ENCODE peak calls at places on chromosomes 13 and 19, in eight cellular contexts. One of them, this sample, is unnamed.
A peak's percentile ranks its signal among the peaks of the same experiment; 100 is the strongest.

GRCh38 chr13:110397445-110397844 is 90.4 kb downstream of the COL4A2 start:
- DNase-seq in mammary epithelial cell: peak; percentile 67
- DNase-seq in Peyer's patch: no peak
- DNase-seq in NCI-H460: no peak
- DNase-seq in activated T-helper 2 cell treated with anti-CD3 and anti-CD28 coated beads, Interferon-gamma antibody, Interleukin-2, Interleukin-4, amounts not matched to agents 10 μg/mL and 5 μg/mL and 100 μg/mL, durations not matched to agents 14 hours and 24 hours and 36 hours: no peak
- DNase-seq in spleen: no peak
- DNase-seq in EL: peak; percentile 62
- DNase-seq in astrocyte of the spinal cord: no peak
- DNase-seq in this sample: no peak

GRCh38 chr13:74093691-74094090 is 40.5 kb downstream of the KLF12 start:
- DNase-seq in EL: no peak
- DNase-seq in NCI-H460: no peak
- DNase-seq in spleen: no peak
- DNase-seq in activated T-helper 2 cell treated with anti-CD3 and anti-CD28 coated beads, Interferon-gamma antibody, Interleukin-2, Interleukin-4, amounts not matched to agents 10 μg/mL and 5 μg/mL and 100 μg/mL, durations not matched to agents 14 hours and 24 hours and 36 hours: no peak
- DNase-seq in astrocyte of the spinal cord: no peak
- DNase-seq in mammary epithelial cell: no peak
- DNase-seq in Peyer's patch: no peak
- DNase-seq in this sample: no peak

GRCh38 chr13:28320884-28321574 is 173.9 kb downstream of the FLT1 start:
- DNase-seq in NCI-H460: no peak
- DNase-seq in spleen: no peak
- DNase-seq in Peyer's patch: no peak
- DNase-seq in EL: no peak
- DNase-seq in astrocyte of the spinal cord: no peak
- DNase-seq in activated T-helper 2 cell treated with anti-CD3 and anti-CD28 coated beads, Interferon-gamma antibody, Interleukin-2, Interleukin-4, amounts not matched to agents 10 μg/mL and 5 μg/mL and 100 μg/mL, durations not matched to agents 14 hours and 24 hours and 36 hours: no peak
- DNase-seq in mammary epithelial cell: no peak
- DNase-seq in this sample: no peak

GRCh38 chr19:1241417-1242095 is at the start of gene ATP5F1D:
- DNase-seq in activated T-helper 2 cell treated with anti-CD3 and anti-CD28 coated beads, Interferon-gamma antibody, Interleukin-2, Interleukin-4, amounts not matched to agents 10 μg/mL and 5 μg/mL and 100 μg/mL, durations not matched to agents 14 hours and 24 hours and 36 hours: peak; percentile 92
- DNase-seq in mammary epithelial cell: peak; percentile 91
- DNase-seq in EL: peak; percentile 95
- DNase-seq in spleen: peak; percentile 98
- DNase-seq in NCI-H460: peak; percentile 84
- DNase-seq in astrocyte of the spinal cord: peak; percentile 94
- DNase-seq in Peyer's patch: peak; percentile 97
- DNase-seq in this sample: no peak

GRCh38 chr13:28568286-28568685 is 73.4 kb upstream of the FLT1 start:
- DNase-seq in EL: peak; percentile 25
- DNase-seq in NCI-H460: no peak
- DNase-seq in activated T-helper 2 cell treated with anti-CD3 and anti-CD28 coated beads, Interferon-gamma antibody, Interleukin-2, Interleukin-4, amounts not matched to agents 10 μg/mL and 5 μg/mL and 100 μg/mL, durations not matched to agents 14 hours and 24 hours and 36 hours: no peak
- DNase-seq in mammary epithelial cell: no peak
- DNase-seq in spleen: no peak
- DNase-seq in Peyer's patch: peak; percentile 70
- DNase-seq in astrocyte of the spinal cord: no peak
- DNase-seq in this sample: no peak

GRCh38 chr13:25744176-25744575 is 307.6 kb downstream of the SHISA2 start:
- DNase-seq in mammary epithelial cell: no peak
- DNase-seq in EL: peak; percentile 22
- DNase-seq in Peyer's patch: no peak
- DNase-seq in activated T-helper 2 cell treated with anti-CD3 and anti-CD28 coated beads, Interferon-gamma antibody, Interleukin-2, Interleukin-4, amounts not matched to agents 10 μg/mL and 5 μg/mL and 100 μg/mL, durations not matched to agents 14 hours and 24 hours and 36 hours: no peak
- DNase-seq in spleen: no peak
- DNase-seq in NCI-H460: no peak
- DNase-seq in astrocyte of the spinal cord: no peak
- DNase-seq in this sample: no peak

GRCh38 chr13:30156826-30157615 is 150.3 kb downstream of the KATNAL1 start:
- DNase-seq in NCI-H460: no peak
- DNase-seq in activated T-helper 2 cell treated with anti-CD3 and anti-CD28 coated beads, Interferon-gamma antibody, Interleukin-2, Interleukin-4, amounts not matched to agents 10 μg/mL and 5 μg/mL and 100 μg/mL, durations not matched to agents 14 hours and 24 hours and 36 hours: no peak
- DNase-seq in Peyer's patch: peak; percentile 37
- DNase-seq in spleen: peak; percentile 73
- DNase-seq in astrocyte of the spinal cord: no peak
- DNase-seq in EL: no peak
- DNase-seq in mammary epithelial cell: no peak
- DNase-seq in this sample: no peak

GRCh38 chr19:39563408-39563807 is 23.4 kb upstream of the EID2 start:
- DNase-seq in astrocyte of the spinal cord: no peak
- DNase-seq in NCI-H460: no peak
- DNase-seq in activated T-helper 2 cell treated with anti-CD3 and anti-CD28 coated beads, Interferon-gamma antibody, Interleukin-2, Interleukin-4, amounts not matched to agents 10 μg/mL and 5 μg/mL and 100 μg/mL, durations not matched to agents 14 hours and 24 hours and 36 hours: no peak
- DNase-seq in EL: peak; percentile 39
- DNase-seq in mammary epithelial cell: peak; percentile 64
- DNase-seq in spleen: no peak
- DNase-seq in Peyer's patch: no peak
- DNase-seq in this sample: peak; percentile 12

GRCh38 chr13:34863360-34864135 is 78.5 kb upstream of the NBEA start:
- DNase-seq in EL: peak; percentile 92
- DNase-seq in astrocyte of the spinal cord: peak; percentile 69
- DNase-seq in spleen: no peak
- DNase-seq in Peyer's patch: peak; percentile 48
- DNase-seq in mammary epithelial cell: peak; percentile 88
- DNase-seq in activated T-helper 2 cell treated with anti-CD3 and anti-CD28 coated beads, Interferon-gamma antibody, Interleukin-2, Interleukin-4, amounts not matched to agents 10 μg/mL and 5 μg/mL and 100 μg/mL, durations not matched to agents 14 hours and 24 hours and 36 hours: no peak
- DNase-seq in NCI-H460: peak; percentile 64
- DNase-seq in this sample: peak; percentile 68

GRCh38 chr19:41299755-41300089 is 10.2 kb upstream of the CCDC97 start:
- DNase-seq in EL: peak; percentile 53
- DNase-seq in astrocyte of the spinal cord: peak; percentile 91
- DNase-seq in NCI-H460: no peak
- DNase-seq in spleen: no peak
- DNase-seq in activated T-helper 2 cell treated with anti-CD3 and anti-CD28 coated beads, Interferon-gamma antibody, Interleukin-2, Interleukin-4, amounts not matched to agents 10 μg/mL and 5 μg/mL and 100 μg/mL, durations not matched to agents 14 hours and 24 hours and 36 hours: no peak
- DNase-seq in Peyer's patch: peak; percentile 77
- DNase-seq in mammary epithelial cell: no peak
- DNase-seq in this sample: no peak

GRCh38 chr13:60261432-60262351 is 98.0 kb upstream of the DIAPH3 start:
- DNase-seq in Peyer's patch: no peak
- DNase-seq in EL: no peak
- DNase-seq in activated T-helper 2 cell treated with anti-CD3 and anti-CD28 coated beads, Interferon-gamma antibody, Interleukin-2, Interleukin-4, amounts not matched to agents 10 μg/mL and 5 μg/mL and 100 μg/mL, durations not matched to agents 14 hours and 24 hours and 36 hours: no peak
- DNase-seq in astrocyte of the spinal cord: no peak
- DNase-seq in NCI-H460: no peak
- DNase-seq in mammary epithelial cell: no peak
- DNase-seq in spleen: no peak
- DNase-seq in this sample: no peak

GRCh38 chr19:39136225-39136940 is 10.8 kb downstream of the PAK4 start:
- DNase-seq in Peyer's patch: peak; percentile 85
- DNase-seq in spleen: no peak
- DNase-seq in astrocyte of the spinal cord: no peak
- DNase-seq in EL: no peak
- DNase-seq in activated T-helper 2 cell treated with anti-CD3 and anti-CD28 coated beads, Interferon-gamma antibody, Interleukin-2, Interleukin-4, amounts not matched to agents 10 μg/mL and 5 μg/mL and 100 μg/mL, durations not matched to agents 14 hours and 24 hours and 36 hours: no peak
- DNase-seq in NCI-H460: no peak
- DNase-seq in mammary epithelial cell: no peak
- DNase-seq in this sample: no peak

GRCh38 chr19:1253514-1254080 is 5.2 kb downstream of the MIDN start:
- DNase-seq in mammary epithelial cell: no peak
- DNase-seq in EL: no peak
- DNase-seq in Peyer's patch: peak; percentile 83
- DNase-seq in spleen: peak; percentile 86
- DNase-seq in activated T-helper 2 cell treated with anti-CD3 and anti-CD28 coated beads, Interferon-gamma antibody, Interleukin-2, Interleukin-4, amounts not matched to agents 10 μg/mL and 5 μg/mL and 100 μg/mL, durations not matched to agents 14 hours and 24 hours and 36 hours: no peak
- DNase-seq in NCI-H460: no peak
- DNase-seq in astrocyte of the spinal cord: no peak
- DNase-seq in this sample: no peak

GRCh38 chr19:35167251-35168119 is 12.9 kb downstream of the FXYD5 start:
- DNase-seq in activated T-helper 2 cell treated with anti-CD3 and anti-CD28 coated beads, Interferon-gamma antibody, Interleukin-2, Interleukin-4, amounts not matched to agents 10 μg/mL and 5 μg/mL and 100 μg/mL, durations not matched to agents 14 hours and 24 hours and 36 hours: no peak
- DNase-seq in NCI-H460: no peak
- DNase-seq in EL: no peak
- DNase-seq in astrocyte of the spinal cord: no peak
- DNase-seq in Peyer's patch: peak; percentile 43
- DNase-seq in mammary epithelial cell: no peak
- DNase-seq in spleen: no peak
- DNase-seq in this sample: no peak

GRCh38 chr13:110874508-110874960 is 40.3 kb downstream of the ANKRD10 start:
- DNase-seq in Peyer's patch: peak; percentile 79
- DNase-seq in EL: peak; percentile 78
- DNase-seq in activated T-helper 2 cell treated with anti-CD3 and anti-CD28 coated beads, Interferon-gamma antibody, Interleukin-2, Interleukin-4, amounts not matched to agents 10 μg/mL and 5 μg/mL and 100 μg/mL, durations not matched to agents 14 hours and 24 hours and 36 hours: no peak
- DNase-seq in spleen: peak; percentile 83
- DNase-seq in mammary epithelial cell: peak; percentile 64
- DNase-seq in astrocyte of the spinal cord: peak; percentile 72
- DNase-seq in NCI-H460: peak; percentile 41
- DNase-seq in this sample: peak; percentile 39

GRCh38 chr13:100388923-100389322 is 199.7 kb downstream of the GGACT start:
- DNase-seq in spleen: no peak
- DNase-seq in mammary epithelial cell: no peak
- DNase-seq in EL: no peak
- DNase-seq in NCI-H460: no peak
- DNase-seq in astrocyte of the spinal cord: no peak
- DNase-seq in activated T-helper 2 cell treated with anti-CD3 and anti-CD28 coated beads, Interferon-gamma antibody, Interleukin-2, Interleukin-4, amounts not matched to agents 10 μg/mL and 5 μg/mL and 100 μg/mL, durations not matched to agents 14 hours and 24 hours and 36 hours: no peak
- DNase-seq in Peyer's patch: no peak
- DNase-seq in this sample: no peak

GRCh38 chr19:3100331-3100730 is 6.2 kb downstream of the GNA11 start:
- DNase-seq in EL: no peak
- DNase-seq in mammary epithelial cell: no peak
- DNase-seq in activated T-helper 2 cell treated with anti-CD3 and anti-CD28 coated beads, Interferon-gamma antibody, Interleukin-2, Interleukin-4, amounts not matched to agents 10 μg/mL and 5 μg/mL and 100 μg/mL, durations not matched to agents 14 hours and 24 hours and 36 hours: no peak
- DNase-seq in Peyer's patch: no peak
- DNase-seq in NCI-H460: no peak
- DNase-seq in astrocyte of the spinal cord: no peak
- DNase-seq in spleen: no peak
- DNase-seq in this sample: no peak

GRCh38 chr19:53809518-53810186 is 14.5 kb downstream of the NLRP12 start:
- DNase-seq in spleen: no peak
- DNase-seq in Peyer's patch: no peak
- DNase-seq in activated T-helper 2 cell treated with anti-CD3 and anti-CD28 coated beads, Interferon-gamma antibody, Interleukin-2, Interleukin-4, amounts not matched to agents 10 μg/mL and 5 μg/mL and 100 μg/mL, durations not matched to agents 14 hours and 24 hours and 36 hours: no peak
- DNase-seq in astrocyte of the spinal cord: no peak
- DNase-seq in NCI-H460: no peak
- DNase-seq in EL: no peak
- DNase-seq in mammary epithelial cell: no peak
- DNase-seq in this sample: no peak

GRCh38 chr19:10808937-10809655 is 26.9 kb downstream of the TMED1 start:
- DNase-seq in NCI-H460: no peak
- DNase-seq in activated T-helper 2 cell treated with anti-CD3 and anti-CD28 coated beads, Interferon-gamma antibody, Interleukin-2, Interleukin-4, amounts not matched to agents 10 μg/mL and 5 μg/mL and 100 μg/mL, durations not matched to agents 14 hours and 24 hours and 36 hours: peak; percentile 24
- DNase-seq in mammary epithelial cell: peak; percentile 72
- DNase-seq in Peyer's patch: peak; percentile 59
- DNase-seq in EL: peak; percentile 43
- DNase-seq in astrocyte of the spinal cord: peak; percentile 82
- DNase-seq in spleen: no peak
- DNase-seq in this sample: peak; percentile 44

GRCh38 chr19:13260883-13261653 is 110.9 kb downstream of the IER2 start:
- DNase-seq in spleen: no peak
- DNase-seq in astrocyte of the spinal cord: peak; percentile 89
- DNase-seq in activated T-helper 2 cell treated with anti-CD3 and anti-CD28 coated beads, Interferon-gamma antibody, Interleukin-2, Interleukin-4, amounts not matched to agents 10 μg/mL and 5 μg/mL and 100 μg/mL, durations not matched to agents 14 hours and 24 hours and 36 hours: no peak
- DNase-seq in NCI-H460: peak; percentile 35
- DNase-seq in Peyer's patch: peak; percentile 72
- DNase-seq in EL: peak; percentile 87
- DNase-seq in mammary epithelial cell: peak; percentile 94
- DNase-seq in this sample: peak; percentile 94

GRCh38 chr19:1469936-1470863 is 8.8 kb downstream of the C19orf25 start:
- DNase-seq in Peyer's patch: peak; percentile 84
- DNase-seq in NCI-H460: no peak
- DNase-seq in astrocyte of the spinal cord: no peak
- DNase-seq in EL: peak; percentile 39
- DNase-seq in activated T-helper 2 cell treated with anti-CD3 and anti-CD28 coated beads, Interferon-gamma antibody, Interleukin-2, Interleukin-4, amounts not matched to agents 10 μg/mL and 5 μg/mL and 100 μg/mL, durations not matched to agents 14 hours and 24 hours and 36 hours: peak; percentile 71
- DNase-seq in spleen: peak; percentile 90
- DNase-seq in mammary epithelial cell: no peak
- DNase-seq in this sample: peak; percentile 42

GRCh38 chr13:51996660-51997059 is 14.6 kb downstream of the ATP7B start:
- DNase-seq in NCI-H460: no peak
- DNase-seq in mammary epithelial cell: no peak
- DNase-seq in EL: no peak
- DNase-seq in astrocyte of the spinal cord: no peak
- DNase-seq in Peyer's patch: no peak
- DNase-seq in spleen: no peak
- DNase-seq in activated T-helper 2 cell treated with anti-CD3 and anti-CD28 coated beads, Interferon-gamma antibody, Interleukin-2, Interleukin-4, amounts not matched to agents 10 μg/mL and 5 μg/mL and 100 μg/mL, durations not matched to agents 14 hours and 24 hours and 36 hours: no peak
- DNase-seq in this sample: no peak

GRCh38 chr19:39818626-39819097 is 15.3 kb downstream of the DYRK1B start:
- DNase-seq in NCI-H460: no peak
- DNase-seq in mammary epithelial cell: no peak
- DNase-seq in astrocyte of the spinal cord: no peak
- DNase-seq in spleen: no peak
- DNase-seq in Peyer's patch: no peak
- DNase-seq in activated T-helper 2 cell treated with anti-CD3 and anti-CD28 coated beads, Interferon-gamma antibody, Interleukin-2, Interleukin-4, amounts not matched to agents 10 μg/mL and 5 μg/mL and 100 μg/mL, durations not matched to agents 14 hours and 24 hours and 36 hours: no peak
- DNase-seq in EL: no peak
- DNase-seq in this sample: no peak

GRCh38 chr13:112714772-112715569 is 25.1 kb downstream of the ATP11A start:
- DNase-seq in NCI-H460: no peak
- DNase-seq in astrocyte of the spinal cord: no peak
- DNase-seq in activated T-helper 2 cell treated with anti-CD3 and anti-CD28 coated beads, Interferon-gamma antibody, Interleukin-2, Interleukin-4, amounts not matched to agents 10 μg/mL and 5 μg/mL and 100 μg/mL, durations not matched to agents 14 hours and 24 hours and 36 hours: no peak
- DNase-seq in mammary epithelial cell: no peak
- DNase-seq in Peyer's patch: peak; percentile 39
- DNase-seq in EL: no peak
- DNase-seq in spleen: peak; percentile 45
- DNase-seq in this sample: no peak

GRCh38 chr13:113449693-113450347 is 3.5 kb downstream of the ADPRHL1 start:
- DNase-seq in EL: no peak
- DNase-seq in NCI-H460: no peak
- DNase-seq in astrocyte of the spinal cord: no peak
- DNase-seq in activated T-helper 2 cell treated with anti-CD3 and anti-CD28 coated beads, Interferon-gamma antibody, Interleukin-2, Interleukin-4, amounts not matched to agents 10 μg/mL and 5 μg/mL and 100 μg/mL, durations not matched to agents 14 hours and 24 hours and 36 hours: no peak
- DNase-seq in Peyer's patch: no peak
- DNase-seq in spleen: no peak
- DNase-seq in mammary epithelial cell: no peak
- DNase-seq in this sample: no peak

GRCh38 chr19:54875506-54875905 is 1.5 kb downstream of the FCAR start:
- DNase-seq in astrocyte of the spinal cord: no peak
- DNase-seq in NCI-H460: no peak
- DNase-seq in mammary epithelial cell: no peak
- DNase-seq in EL: no peak
- DNase-seq in Peyer's patch: no peak
- DNase-seq in activated T-helper 2 cell treated with anti-CD3 and anti-CD28 coated beads, Interferon-gamma antibody, Interleukin-2, Interleukin-4, amounts not matched to agents 10 μg/mL and 5 μg/mL and 100 μg/mL, durations not matched to agents 14 hours and 24 hours and 36 hours: no peak
- DNase-seq in spleen: no peak
- DNase-seq in this sample: no peak

GRCh38 chr19:14979498-14980255 is at the start of gene SLC1A6:
- DNase-seq in EL: no peak
- DNase-seq in mammary epithelial cell: peak; percentile 21
- DNase-seq in astrocyte of the spinal cord: no peak
- DNase-seq in NCI-H460: no peak
- DNase-seq in spleen: no peak
- DNase-seq in activated T-helper 2 cell treated with anti-CD3 and anti-CD28 coated beads, Interferon-gamma antibody, Interleukin-2, Interleukin-4, amounts not matched to agents 10 μg/mL and 5 μg/mL and 100 μg/mL, durations not matched to agents 14 hours and 24 hours and 36 hours: no peak
- DNase-seq in Peyer's patch: no peak
- DNase-seq in this sample: no peak

This sample was measured in HCT116.